ENCODE peak calls at places on chromosomes 13 and 19, in eight cellular contexts. One of them, this sample, is unnamed.

GRCh38 chr19:29748996-29749395 is 33.9 kb upstream of the C19orf12 start:
- DNase-seq in neural crest cell: no peak
- DNase-seq in cardiac fibroblast: no peak
- DNase-seq in OCI-LY7: no peak
- DNase-seq in transverse colon: no peak
- DNase-seq in mucosa of descending colon: no peak
- DNase-seq in endothelial cell: no peak
- DNase-seq in prostate gland: no peak
- DNase-seq in this sample: no peak

GRCh38 chr19:8069116-8069973 is 16.8 kb downstream of the CCL25 start:
- DNase-seq in neural crest cell: peak; percentile 36
- DNase-seq in cardiac fibroblast: no peak
- DNase-seq in OCI-LY7: peak; percentile 35
- DNase-seq in endothelial cell: no peak
- DNase-seq in transverse colon: no peak
- DNase-seq in mucosa of descending colon: no peak
- DNase-seq in prostate gland: no peak
- DNase-seq in this sample: no peak

GRCh38 chr13:37752156-37752555 is 117.4 kb downstream of the TRPC4 start:
- DNase-seq in mucosa of descending colon: no peak
- DNase-seq in OCI-LY7: no peak
- DNase-seq in cardiac fibroblast: peak; percentile 3
- DNase-seq in prostate gland: no peak
- DNase-seq in neural crest cell: no peak
- DNase-seq in endothelial cell: no peak
- DNase-seq in transverse colon: no peak
- DNase-seq in this sample: no peak

GRCh38 chr13:113776231-113777125 is 17.5 kb downstream of the TMEM255B start:
- DNase-seq in neural crest cell: no peak
- DNase-seq in prostate gland: no peak
- DNase-seq in transverse colon: no peak
- DNase-seq in cardiac fibroblast: no peak
- DNase-seq in OCI-LY7: no peak
- DNase-seq in mucosa of descending colon: no peak
- DNase-seq in endothelial cell: no peak
- DNase-seq in this sample: no peak

GRCh38 chr13:44703371-44703770 is 127.2 kb upstream of the TSC22D1 start:
- DNase-seq in prostate gland: no peak
- DNase-seq in neural crest cell: no peak
- DNase-seq in cardiac fibroblast: no peak
- DNase-seq in transverse colon: no peak
- DNase-seq in OCI-LY7: no peak
- DNase-seq in mucosa of descending colon: no peak
- DNase-seq in endothelial cell: no peak
- DNase-seq in this sample: no peak

GRCh38 chr19:43618921-43619261 is 538 bp downstream of the ZNF428 start:
- DNase-seq in neural crest cell: peak; percentile 47
- DNase-seq in endothelial cell: peak; percentile 35
- DNase-seq in cardiac fibroblast: no peak
- DNase-seq in mucosa of descending colon: no peak
- DNase-seq in transverse colon: no peak
- DNase-seq in OCI-LY7: peak; percentile 80
- DNase-seq in prostate gland: no peak
- DNase-seq in this sample: peak; percentile 78

GRCh38 chr19:55242517-55242916 is 14.0 kb upstream of the TMEM86B start:
- DNase-seq in endothelial cell: no peak
- DNase-seq in neural crest cell: no peak
- DNase-seq in OCI-LY7: no peak
- DNase-seq in mucosa of descending colon: no peak
- DNase-seq in prostate gland: no peak
- DNase-seq in transverse colon: no peak
- DNase-seq in cardiac fibroblast: no peak
- DNase-seq in this sample: no peak

GRCh38 chr19:45781282-45782161 is 768 bp downstream of the DMPK start:
- DNase-seq in transverse colon: peak; percentile 50
- DNase-seq in neural crest cell: peak; percentile 3
- DNase-seq in OCI-LY7: no peak
- DNase-seq in endothelial cell: no peak
- DNase-seq in cardiac fibroblast: no peak
- DNase-seq in mucosa of descending colon: no peak
- DNase-seq in prostate gland: peak; percentile 52
- DNase-seq in this sample: no peak

GRCh38 chr13:91467236-91467635 is 68.8 kb downstream of the GPC5 start:
- DNase-seq in mucosa of descending colon: no peak
- DNase-seq in endothelial cell: no peak
- DNase-seq in prostate gland: no peak
- DNase-seq in OCI-LY7: no peak
- DNase-seq in transverse colon: no peak
- DNase-seq in neural crest cell: no peak
- DNase-seq in cardiac fibroblast: no peak
- DNase-seq in this sample: no peak

GRCh38 chr13:22061806-22062391 is 391.0 kb downstream of the FGF9 start:
- DNase-seq in transverse colon: no peak
- DNase-seq in OCI-LY7: no peak
- DNase-seq in prostate gland: no peak
- DNase-seq in mucosa of descending colon: no peak
- DNase-seq in neural crest cell: no peak
- DNase-seq in cardiac fibroblast: no peak
- DNase-seq in endothelial cell: no peak
- DNase-seq in this sample: peak; percentile 39

DNA sequence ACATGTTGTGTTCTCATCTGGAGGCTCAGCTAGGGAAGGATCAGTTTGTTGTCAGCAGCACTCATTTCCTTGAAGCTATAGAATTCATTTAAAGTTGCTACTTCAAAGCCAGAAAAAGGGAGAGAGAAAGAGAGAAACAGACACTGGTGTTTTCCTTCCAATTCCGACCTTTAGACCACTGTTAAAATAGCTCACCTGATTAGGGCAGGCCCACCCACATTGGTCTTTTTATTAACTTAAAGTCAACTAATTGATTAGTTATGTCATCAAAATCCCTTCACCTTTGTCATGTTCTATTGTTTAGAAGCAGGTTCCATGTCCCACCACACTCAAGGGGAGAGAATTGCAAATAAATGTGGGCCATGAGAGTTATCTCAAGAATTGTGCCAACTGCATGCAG is 560.2 kb downstream of the PCDH17 start:
- DNase-seq in cardiac fibroblast: no peak
- DNase-seq in transverse colon: no peak
- DNase-seq in neural crest cell: no peak
- DNase-seq in endothelial cell: no peak
- DNase-seq in mucosa of descending colon: no peak
- DNase-seq in prostate gland: no peak
- DNase-seq in OCI-LY7: no peak
- DNase-seq in this sample: no peak
- TF ChIP-seq CTCF in cardiac fibroblast: no peak
- TF ChIP-seq CTCF in transverse colon: no peak
- TF ChIP-seq CTCF in neural crest cell: no peak
- TF ChIP-seq CTCF in endothelial cell: no peak
- TF ChIP-seq CTCF in mucosa of descending colon: no peak
- TF ChIP-seq CTCF in prostate gland: no peak
- TF ChIP-seq CTCF in OCI-LY7: no peak
- TF ChIP-seq CTCF in this sample: no peak

DNA sequence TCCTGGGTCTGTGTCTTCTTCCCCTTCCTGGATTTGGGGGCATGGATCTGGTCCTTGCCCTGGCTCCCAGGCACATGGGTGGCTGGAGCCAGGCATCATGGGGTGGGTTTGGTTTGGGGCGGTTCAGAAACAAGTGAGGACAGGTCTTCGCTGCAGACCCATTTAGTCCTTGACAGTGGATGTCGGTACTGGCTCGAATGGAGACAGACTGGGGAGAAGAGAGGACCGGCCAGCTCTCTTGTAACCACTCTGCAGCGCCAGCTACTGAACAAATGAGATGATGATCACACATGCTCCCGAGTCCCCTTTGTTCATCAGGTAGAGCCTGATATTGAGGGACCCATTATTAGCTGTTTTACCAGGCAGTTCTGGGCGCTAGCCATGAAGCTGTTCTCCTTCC is 64.5 kb downstream of the CHST8 start:
- DNase-seq in mucosa of descending colon: no peak
- DNase-seq in transverse colon: no peak
- DNase-seq in OCI-LY7: no peak
- DNase-seq in cardiac fibroblast: no peak
- DNase-seq in prostate gland: no peak
- DNase-seq in neural crest cell: no peak
- DNase-seq in endothelial cell: no peak
- DNase-seq in this sample: no peak
- TF ChIP-seq CTCF in mucosa of descending colon: no peak
- TF ChIP-seq CTCF in transverse colon: no peak
- TF ChIP-seq CTCF in OCI-LY7: no peak
- TF ChIP-seq CTCF in cardiac fibroblast: no peak
- TF ChIP-seq CTCF in prostate gland: no peak
- TF ChIP-seq CTCF in neural crest cell: no peak
- TF ChIP-seq CTCF in endothelial cell: no peak
- TF ChIP-seq CTCF in this sample: no peak

DNA sequence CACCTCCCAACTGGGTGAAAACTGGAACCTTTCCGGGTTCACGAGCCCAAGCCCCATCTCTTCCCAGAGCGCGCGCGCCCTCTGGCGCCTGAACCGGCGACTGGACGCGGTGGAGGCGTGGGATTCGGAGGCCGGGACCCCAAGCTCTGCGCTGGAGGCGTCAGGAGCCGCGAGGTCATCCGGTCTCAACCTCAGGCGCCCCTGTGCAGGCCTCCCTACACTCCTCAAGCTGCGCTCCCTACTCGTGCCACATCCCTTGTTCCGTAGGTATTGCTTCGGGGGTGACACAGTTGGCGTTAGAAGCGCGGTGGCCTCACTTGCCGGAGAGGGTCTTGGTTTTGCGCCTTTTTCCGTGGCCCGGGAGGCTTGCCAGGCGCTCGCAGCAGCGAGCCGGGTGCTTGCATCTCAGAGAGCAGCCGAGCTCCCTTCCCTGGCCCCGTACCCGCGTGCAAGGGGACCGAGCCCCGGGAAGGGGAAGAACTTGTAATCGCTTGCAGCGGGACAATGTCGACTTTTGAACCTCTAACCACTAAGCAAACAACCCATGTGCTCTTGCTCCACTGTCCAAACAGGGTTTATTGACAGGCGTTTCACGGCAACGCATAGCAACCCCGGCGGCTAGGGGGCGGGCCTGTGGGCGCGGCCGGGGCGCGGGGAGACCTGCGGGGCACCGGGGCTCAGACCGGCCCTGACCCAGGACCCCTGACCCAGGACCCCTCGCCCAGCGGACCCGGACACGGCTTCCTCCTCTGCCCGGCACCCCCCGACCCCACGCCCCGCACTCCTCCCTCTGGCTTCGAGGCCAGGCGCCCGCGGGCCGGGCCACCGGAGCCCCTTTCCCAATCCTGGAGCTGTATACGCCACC is 8.5 kb downstream of the CDX2 start:
- DNase-seq in endothelial cell: peak; percentile 83
- DNase-seq in prostate gland: peak; percentile 32
- DNase-seq in transverse colon: peak; percentile 88
- DNase-seq in cardiac fibroblast: peak; percentile 26
- DNase-seq in OCI-LY7: no peak
- DNase-seq in mucosa of descending colon: peak; percentile 87
- DNase-seq in neural crest cell: peak; percentile 61
- DNase-seq in this sample: peak; percentile 75
- TF ChIP-seq CTCF in endothelial cell: peak; percentile 54
- TF ChIP-seq CTCF in prostate gland: peak; percentile 28
- TF ChIP-seq CTCF in transverse colon: peak; percentile 45
- TF ChIP-seq CTCF in cardiac fibroblast: peak; percentile 16
- TF ChIP-seq CTCF in OCI-LY7: peak; percentile 51
- TF ChIP-seq CTCF in mucosa of descending colon: peak; percentile 60
- TF ChIP-seq CTCF in neural crest cell: peak; percentile 68
- TF ChIP-seq CTCF in this sample: peak; percentile 66

GRCh38 chr19:20565321-20566018 is at the start of gene ZNF737:
- DNase-seq in cardiac fibroblast: peak; percentile 96
- DNase-seq in neural crest cell: peak; percentile 79
- DNase-seq in OCI-LY7: peak; percentile 98
- DNase-seq in endothelial cell: peak; percentile 90
- DNase-seq in prostate gland: peak; percentile 95
- DNase-seq in mucosa of descending colon: peak; percentile 98
- DNase-seq in transverse colon: peak; percentile 95
- DNase-seq in this sample: peak; percentile 86
- TF ChIP-seq CTCF in cardiac fibroblast: peak; percentile 63
- TF ChIP-seq CTCF in neural crest cell: peak; percentile 58
- TF ChIP-seq CTCF in OCI-LY7: peak; percentile 36
- TF ChIP-seq CTCF in endothelial cell: peak; percentile 18
- TF ChIP-seq CTCF in prostate gland: peak; percentile 38
- TF ChIP-seq CTCF in mucosa of descending colon: no peak
- TF ChIP-seq CTCF in transverse colon: peak; percentile 26
- TF ChIP-seq CTCF in this sample: peak; percentile 28

GRCh38 chr13:93004919-93005318 is 221.7 kb upstream of the GPC6 start:
- DNase-seq in cardiac fibroblast: peak; percentile 41
- DNase-seq in mucosa of descending colon: no peak
- DNase-seq in endothelial cell: no peak
- DNase-seq in transverse colon: no peak
- DNase-seq in neural crest cell: no peak
- DNase-seq in prostate gland: no peak
- DNase-seq in OCI-LY7: no peak
- DNase-seq in this sample: no peak
- TF ChIP-seq CTCF in cardiac fibroblast: peak; percentile 5
- TF ChIP-seq CTCF in mucosa of descending colon: no peak
- TF ChIP-seq CTCF in endothelial cell: no peak
- TF ChIP-seq CTCF in transverse colon: no peak
- TF ChIP-seq CTCF in neural crest cell: peak; percentile 21
- TF ChIP-seq CTCF in prostate gland: no peak
- TF ChIP-seq CTCF in OCI-LY7: peak; percentile 18
- TF ChIP-seq CTCF in this sample: no peak

DNA sequence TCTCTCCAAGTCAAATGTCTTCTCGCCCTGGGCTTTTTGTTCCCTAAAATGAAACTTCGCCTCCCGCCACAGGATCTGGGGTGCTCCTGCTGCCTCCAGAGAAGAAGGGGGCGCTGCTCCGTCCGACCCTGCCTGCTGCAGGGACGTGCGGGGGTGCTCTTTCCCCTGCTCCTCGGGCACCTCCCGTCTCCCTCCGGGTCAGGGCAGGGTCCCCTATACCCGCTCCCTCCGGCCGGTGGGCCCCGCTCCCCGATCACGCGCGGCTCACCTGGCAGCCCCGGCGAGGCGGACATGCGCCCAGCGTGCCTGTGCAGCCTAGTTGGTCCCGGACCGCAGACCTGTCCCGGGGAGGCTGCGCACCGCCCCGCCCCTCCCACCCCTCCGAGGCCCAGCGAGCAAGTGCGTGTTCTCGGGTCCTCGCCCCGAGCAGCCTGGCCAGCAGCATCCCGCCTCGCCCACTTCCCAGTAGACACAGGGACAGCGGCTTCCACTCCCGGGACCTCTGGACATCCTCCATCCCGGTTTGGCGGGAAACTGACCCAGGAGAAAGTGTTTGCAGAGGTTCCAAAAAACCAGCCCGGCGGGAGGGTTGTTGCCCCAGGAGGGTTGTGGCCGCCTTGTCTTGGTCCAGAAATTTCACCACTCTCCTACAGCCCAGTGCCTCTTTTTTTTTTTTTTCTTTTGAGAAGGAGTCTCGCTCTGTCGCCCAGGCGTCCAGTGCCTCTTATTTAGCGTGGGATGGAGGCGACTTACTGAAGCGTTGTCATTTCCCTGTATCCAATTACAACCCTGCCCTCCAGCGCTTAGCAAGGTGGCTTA is at the start of gene OXGR1:
- DNase-seq in neural crest cell: peak; percentile 12
- DNase-seq in cardiac fibroblast: no peak
- DNase-seq in OCI-LY7: no peak
- DNase-seq in endothelial cell: no peak
- DNase-seq in mucosa of descending colon: peak; percentile 20
- DNase-seq in transverse colon: peak; percentile 14
- DNase-seq in prostate gland: no peak
- DNase-seq in this sample: peak; percentile 8
- TF ChIP-seq CTCF in neural crest cell: no peak
- TF ChIP-seq CTCF in cardiac fibroblast: no peak
- TF ChIP-seq CTCF in OCI-LY7: no peak
- TF ChIP-seq CTCF in endothelial cell: no peak
- TF ChIP-seq CTCF in mucosa of descending colon: no peak
- TF ChIP-seq CTCF in transverse colon: no peak
- TF ChIP-seq CTCF in prostate gland: no peak
- TF ChIP-seq CTCF in this sample: no peak

This sample was measured in GM13977.